ENCODE peak calls at places on chromosomes 7 and 10, in four cellular contexts. Q is adipocyte, U is cardiac muscle cell, S is nucleus accumbens. I is an unnamed sample.

GRCh38 chr7:116653204-116653603 is 18.8 kb upstream of the MET start:
- DNase-seq in Q (peak), U (peak), S (no peak), I (no peak)

GRCh38 chr10:131723601-131724530 is 176.9 kb upstream of the PPP2R2D start:
- DNase-seq in Q (no peak), U (no peak), S (no peak), I (no peak)

GRCh38 chr7:41708621-41709358 is 5.9 kb upstream of the INHBA start:
- DNase-seq in Q (no peak), U (no peak), S (no peak), I (no peak)

GRCh38 chr10:86684305-86684704 is 16.0 kb downstream of the LDB3 start:
- DNase-seq in Q (peak), U (peak), S (no peak), I (no peak)

GRCh38 chr7:122219253-122219865 is 75.3 kb upstream of the AASS start:
- DNase-seq in Q (peak), U (peak), S (no peak), I (peak)

GRCh38 chr7:35849158-35849831 is 48.4 kb downstream of the SEPTIN7 start:
- DNase-seq in Q (no peak), U (peak), S (no peak), I (peak)

GRCh38 chr7:620052-620451 is 100.4 kb upstream of the PDGFA start:
- DNase-seq in Q (no peak), U (peak), S (no peak), I (no peak)

GRCh38 chr10:113753020-113753692 is 1.7 kb downstream of the PLEKHS1 start:
- DNase-seq in Q (peak), U (no peak), S (no peak), I (peak)

GRCh38 chr7:130878785-130879184 is 144.8 kb upstream of the KLF14 start:
- DNase-seq in Q (no peak), U (no peak), S (no peak), I (no peak)

GRCh38 chr10:79904671-79905321 is 44.1 kb downstream of the SFTPD start:
- DNase-seq in Q (peak), U (peak), S (no peak), I (peak)

GRCh38 chr7:80288175-80289122 is 153.8 kb downstream of the GNAI1 start:
- DNase-seq in Q (no peak), U (no peak), S (peak), I (no peak)

GRCh38 chr7:8435120-8435519 is 1.7 kb downstream of the NXPH1 start:
- DNase-seq in Q (no peak), U (no peak), S (no peak), I (no peak)

GRCh38 chr7:82050134-82050533 is 280.3 kb upstream of the HGF start:
- DNase-seq in Q (peak), U (peak), S (no peak), I (no peak)

GRCh38 chr7:158664406-158664805 is 40.2 kb downstream of the NCAPG2 start:
- DNase-seq in Q (no peak), U (no peak), S (no peak), I (no peak)

GRCh38 chr10:5911670-5912069 is 21.6 kb downstream of the FBH1 start:
- DNase-seq in Q (no peak), U (no peak), S (no peak), I (no peak)

GRCh38 chr7:24978837-24979469 is 1.0 kb downstream of the OSBPL3 start:
- DNase-seq in Q (no peak), U (no peak), S (no peak), I (no peak)

GRCh38 chr7:148701414-148701813 is 2.7 kb downstream of the CUL1 start:
- DNase-seq in Q (peak), U (peak), S (no peak), I (no peak)

GRCh38 chr7:26451997-26452396 is 160.3 kb downstream of the SNX10 start:
- DNase-seq in Q (no peak), U (no peak), S (no peak), I (no peak)

GRCh38 chr10:98209441-98209840 is 58.6 kb downstream of the LOXL4 start:
- DNase-seq in Q (no peak), U (no peak), S (no peak), I (no peak)

I was measured in NCI-H2227 treated with DMSO at 0.1 percent for 48 hours.